ENCODE peak calls at places on chromosomes 16 and 17, in five cellular contexts. Q, K, A, L and E are unnamed samples.

GRCh38 chr17:66746736-66747135 is 88.2 kb upstream of the CACNG5 start:
- DNase-seq in Q (no peak), K (no peak), A (no peak), L (no peak), E (no peak)

GRCh38 chr17:56431736-56432135 is 161.8 kb upstream of the NOG start:
- DNase-seq in Q (no peak), K (no peak), A (no peak), L (no peak), E (no peak)

GRCh38 chr16:24838554-24839266 is 7.1 kb upstream of the SLC5A11 start:
- DNase-seq in Q (peak), K (no peak), A (no peak), L (peak), E (peak)

GRCh38 chr16:84509032-84509950 is 4.8 kb upstream of the MEAK7 start:
- DNase-seq in Q (no peak), K (no peak), A (no peak), L (no peak), E (no peak)

GRCh38 chr16:30984669-30985400 is at the start of gene HSD3B7:
- DNase-seq in Q (peak), K (peak), A (peak), L (peak), E (no peak)

GRCh38 chr16:35142809-35143192 is 1683.4 kb downstream of the TP53TG3F start:
- DNase-seq in Q (no peak), K (no peak), A (no peak), L (no peak), E (no peak)

GRCh38 chr16:69741951-69742904 is 12.5 kb downstream of the NOB1 start:
- DNase-seq in Q (no peak), K (peak), A (peak), L (peak), E (no peak)

GRCh38 chr16:4261557-4262172 is 11.2 kb downstream of the TFAP4 start:
- DNase-seq in Q (no peak), K (no peak), A (no peak), L (peak), E (no peak)

GRCh38 chr16:46714797-46715591 is 25.5 kb downstream of the ORC6 start:
- DNase-seq in Q (no peak), K (no peak), A (no peak), L (no peak), E (no peak)

GRCh38 chr16:50954469-50954868 is 196.6 kb downstream of the SALL1 start:
- DNase-seq in Q (no peak), K (no peak), A (no peak), L (no peak), E (no peak)

GRCh38 chr17:259341-259976 is 78.0 kb upstream of the DOC2B start:
- DNase-seq in Q (no peak), K (peak), A (no peak), L (no peak), E (no peak)

GRCh38 chr16:85302018-85302847 is 190.0 kb upstream of the CIBAR2 start:
- DNase-seq in Q (no peak), K (no peak), A (no peak), L (no peak), E (peak)

GRCh38 chr16:58384437-58385055 is 7.7 kb upstream of the GINS3 start:
- DNase-seq in Q (no peak), K (no peak), A (no peak), L (no peak), E (no peak)

GRCh38 chr17:15981646-15982580 is 17.6 kb downstream of the ZSWIM7 start:
- DNase-seq in Q (no peak), K (no peak), A (no peak), L (no peak), E (no peak)

GRCh38 chr17:35428229-35428628 is 4.1 kb downstream of the SLFN12 start:
- DNase-seq in Q (no peak), K (no peak), A (no peak), L (no peak), E (no peak)

GRCh38 chr17:16407911-16408588 is 7.3 kb upstream of the TRPV2 start:
- DNase-seq in Q (peak), K (peak), A (peak), L (peak), E (no peak)

GRCh38 chr17:12667299-12667958 is 1.7 kb downstream of the MYOCD start:
- DNase-seq in Q (peak), K (no peak), A (no peak), L (peak), E (no peak)

GRCh38 chr16:20114356-20114755 is 40.7 kb upstream of the GPR139 start:
- DNase-seq in Q (no peak), K (no peak), A (no peak), L (peak), E (no peak)

DNA sequence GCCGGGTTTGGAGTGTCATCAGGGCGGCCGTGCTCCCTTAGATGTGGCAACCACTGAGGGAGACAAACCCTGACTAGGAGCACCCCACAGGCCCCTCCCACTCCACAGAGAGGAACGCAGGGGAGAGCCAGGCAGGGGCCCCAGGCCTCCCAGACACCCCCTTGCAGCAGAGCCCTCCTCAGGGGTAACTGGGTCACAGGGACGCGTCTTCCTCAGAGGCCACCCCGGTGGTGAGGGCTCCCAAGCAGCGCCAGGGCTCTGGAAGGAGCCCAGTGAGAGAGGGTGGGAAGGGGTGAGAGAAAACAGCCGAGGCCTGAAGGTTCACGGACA is 11.4 kb downstream of the FSCN2 start:
- DNase-seq in Q (no peak), K (no peak), A (no peak), L (no peak), E (no peak)
- TF ChIP-seq CTCF in Q (no peak), K (no peak), A (no peak), L (no peak), E (no peak)

GRCh38 chr16:88804173-88804551 is 573 bp downstream of the CDT1 start:
- DNase-seq in Q (no peak), K (peak), A (no peak), L (no peak), E (no peak)
- H3K4me3 ChIP-seq in Q (peak), K (no peak), A (peak), L (no peak), E (peak)

GRCh38 chr16:17557480-17557879 is 86.7 kb upstream of the XYLT1 start:
- DNase-seq in Q (no peak), K (no peak), A (no peak), L (no peak), E (no peak)

GRCh38 chr16:17552351-17552750 is 81.6 kb upstream of the XYLT1 start:
- DNase-seq in Q (peak), K (no peak), A (no peak), L (no peak), E (no peak)

GRCh38 chr16:17560548-17560947 is 89.8 kb upstream of the XYLT1 start:
- DNase-seq in Q (no peak), K (no peak), A (no peak), L (no peak), E (no peak)

GRCh38 chr16:17555176-17555575 is 84.4 kb upstream of the XYLT1 start:
- DNase-seq in Q (peak), K (no peak), A (no peak), L (no peak), E (no peak)

DNA sequence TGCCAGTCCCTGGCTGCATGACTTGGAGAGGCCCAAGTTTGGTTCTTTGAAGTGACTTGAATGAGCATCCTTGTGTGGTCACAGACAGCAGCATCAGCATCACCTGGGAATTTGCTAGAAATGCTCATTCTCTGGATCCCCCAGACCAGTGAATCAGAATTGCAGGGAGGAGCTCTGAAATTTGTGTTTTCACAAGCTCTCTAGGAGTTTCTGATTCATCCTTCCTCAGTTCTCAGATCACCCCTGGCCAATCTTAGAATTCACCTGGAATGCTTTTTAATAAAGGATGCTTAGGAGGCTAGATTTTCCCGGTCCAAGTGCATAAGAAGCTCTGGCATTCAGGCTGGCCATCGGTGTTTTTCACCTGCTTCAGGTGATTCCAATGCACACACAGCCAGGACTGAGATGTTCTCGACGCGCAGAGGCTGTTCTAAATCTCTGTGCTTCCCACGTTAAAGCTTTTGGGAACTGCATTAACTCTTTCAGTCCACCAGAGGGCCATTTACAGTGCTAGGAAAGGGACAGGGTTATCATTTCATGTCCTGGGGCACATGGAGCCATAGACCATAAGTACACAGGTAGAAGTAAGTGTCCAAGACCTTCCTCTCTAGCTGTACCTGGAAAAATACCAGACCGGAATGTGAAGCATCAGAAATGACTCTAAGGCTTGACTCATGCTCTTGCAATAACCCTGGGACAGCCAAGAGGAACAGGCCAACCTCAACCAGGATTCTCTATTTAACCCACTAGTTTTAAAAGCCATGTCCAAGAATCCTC is 85.7 kb upstream of the XYLT1 start:
- DNase-seq in Q (no peak), K (no peak), A (no peak), L (no peak), E (no peak)
- TF ChIP-seq CTCF in Q (peak), K (peak), A (peak), L (peak), E (peak)

GRCh38 chr16:15621889-15622288 is 21.1 kb downstream of the MARF1 start:
- DNase-seq in Q (no peak), K (no peak), A (no peak), L (no peak), E (no peak)
- H3K4me3 ChIP-seq in Q (no peak), K (no peak), A (peak), L (no peak), E (no peak)

DNA sequence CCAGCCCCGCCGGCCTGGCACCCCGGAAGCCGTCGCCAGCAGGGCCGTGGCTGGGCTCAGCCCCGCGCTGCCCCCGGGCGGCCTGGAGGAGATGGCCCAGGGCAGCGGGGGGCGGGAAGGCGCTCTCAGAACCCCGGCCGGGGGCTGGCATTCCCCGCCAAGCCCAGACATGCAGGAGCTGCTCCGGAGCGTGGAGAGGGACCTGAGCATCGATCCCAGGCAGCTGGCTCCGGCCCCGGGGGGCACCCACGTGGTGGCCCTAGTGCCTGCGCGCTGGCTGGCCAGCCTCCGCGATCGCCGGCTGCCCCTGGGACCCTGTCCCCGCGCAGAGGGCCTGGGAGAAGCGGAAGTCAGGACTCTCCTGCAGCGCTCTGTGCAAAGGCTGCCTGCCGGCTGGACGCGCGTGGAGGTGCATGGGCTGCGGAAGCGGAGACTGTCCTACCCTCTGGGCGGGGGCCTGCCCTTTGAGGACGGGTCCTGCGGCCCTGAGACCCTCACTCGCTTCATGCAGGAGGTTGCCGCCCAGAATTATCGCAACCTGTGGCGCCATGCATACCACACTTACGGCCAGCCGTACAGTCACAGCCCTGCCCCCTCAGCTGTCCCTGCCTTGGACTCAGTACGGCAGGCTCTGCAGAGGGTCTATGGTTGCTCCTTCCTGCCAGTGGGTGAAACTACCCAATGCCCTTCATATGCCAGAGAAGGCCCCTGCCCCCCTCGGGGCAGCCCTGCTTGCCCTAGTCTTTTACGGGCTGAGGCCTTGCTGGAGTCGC is 551 bp downstream of the WDR81 start:
- DNase-seq in Q (no peak), K (peak), A (no peak), L (no peak), E (no peak)
- TF ChIP-seq CTCF in Q (no peak), K (no peak), A (peak), L (no peak), E (no peak)